ENCODE peak calls at places on chromosomes 6 and 20, in ten cellular contexts. F is uterus, X is HCT116, P is suprapubic skin, R is IMR-90, O is sigmoid colon, N is K562, V is heart left ventricle, Q is vagina, H is Peyer's patch. E is an unnamed sample.

GRCh38 chr20:56630086-56630493 is 984 bp downstream of the TFAP2C start:
- DNase-seq in H (no peak), R (no peak), N (peak), O (peak), F (peak), X (peak), P (peak), Q (no peak), V (no peak), E (no peak)

GRCh38 chr20:63740501-63741353 is 1.2 kb downstream of the SLC2A4RG start:
- DNase-seq in R (peak), Q (no peak), V (peak), O (peak), H (peak), P (peak), F (peak), N (peak), X (peak), E (peak)

GRCh38 chr6:126963077-126963809 is 155.2 kb upstream of the RSPO3 start:
- DNase-seq in P (no peak), H (no peak), F (no peak), O (no peak), N (no peak), V (no peak), Q (no peak), X (no peak), R (no peak), E (no peak)

GRCh38 chr20:63612276-63612931 is 14.5 kb downstream of the GMEB2 start:
- DNase-seq in V (peak), Q (no peak), N (no peak), X (no peak), F (no peak), O (no peak), P (no peak), R (no peak), H (no peak), E (no peak)

GRCh38 chr6:34149831-34150400 is 4.0 kb upstream of the GRM4 start:
- DNase-seq in O (peak), H (peak), Q (no peak), N (no peak), R (no peak), X (no peak), F (no peak), P (no peak), V (peak), E (no peak)

GRCh38 chr6:84428300-84428907 is 201.0 kb upstream of the CEP162 start:
- DNase-seq in O (no peak), H (peak), V (no peak), R (peak), Q (no peak), F (no peak), X (peak), P (peak), N (peak), E (peak)

GRCh38 chr6:168058691-168059551 is 20.1 kb downstream of the FRMD1 start:
- DNase-seq in F (no peak), X (no peak), N (peak), P (no peak), O (no peak), R (no peak), H (no peak), V (no peak), Q (no peak), E (no peak)

GRCh38 chr6:132969188-132969587 is 154.8 kb downstream of the RPS12 start:
- DNase-seq in V (no peak), Q (no peak), O (no peak), F (no peak), X (no peak), P (no peak), H (no peak), R (peak), N (no peak), E (no peak)

GRCh38 chr20:49140411-49140810 is 47.7 kb downstream of the STAU1 start:
- DNase-seq in P (no peak), Q (no peak), H (no peak), F (no peak), V (no peak), O (no peak), N (no peak), R (no peak), X (no peak), E (no peak)

GRCh38 chr6:111664565-111665039 is 58.9 kb upstream of the TRAF3IP2 start:
- DNase-seq in H (no peak), R (no peak), O (no peak), P (no peak), Q (no peak), V (no peak), N (no peak), X (no peak), F (no peak), E (no peak)

GRCh38 chr6:19319005-19319404 is 518.2 kb upstream of the ID4 start:
- DNase-seq in P (no peak), N (no peak), Q (no peak), F (no peak), O (no peak), X (no peak), H (no peak), V (no peak), R (no peak), E (no peak)

GRCh38 chr6:143759666-143760065 is 81.9 kb downstream of the PHACTR2 start:
- DNase-seq in X (no peak), P (no peak), Q (no peak), O (no peak), V (no peak), R (peak), F (no peak), H (no peak), N (no peak), E (no peak)

GRCh38 chr6:43093361-43094289 is 17.5 kb downstream of the PTK7 start:
- DNase-seq in R (peak), H (peak), V (no peak), P (no peak), Q (no peak), O (peak), X (no peak), N (peak), F (peak), E (no peak)

GRCh38 chr6:132764370-132764769 is 6.7 kb upstream of the VNN2 start:
- DNase-seq in O (no peak), N (no peak), Q (no peak), H (no peak), R (peak), V (no peak), P (no peak), X (no peak), F (peak), E (no peak)

GRCh38 chr6:167565884-167566491 is 241.1 kb downstream of the TTLL2 start:
- DNase-seq in V (no peak), N (peak), F (peak), P (no peak), R (no peak), Q (peak), H (peak), X (no peak), O (peak), E (peak)

GRCh38 chr6:125074120-125074519 is 79.5 kb upstream of the TPD52L1 start:
- DNase-seq in N (no peak), V (no peak), Q (no peak), R (no peak), X (no peak), H (no peak), F (no peak), O (no peak), P (no peak), E (no peak)

GRCh38 chr20:6485376-6485775 is 282.1 kb upstream of the BMP2 start:
- DNase-seq in O (no peak), H (no peak), Q (no peak), F (no peak), P (no peak), R (no peak), V (no peak), N (no peak), X (no peak), E (no peak)

GRCh38 chr6:33949111-33949510 is 145.3 kb upstream of the MLN start:
- DNase-seq in N (no peak), O (no peak), H (no peak), F (no peak), V (no peak), X (no peak), R (no peak), P (no peak), Q (no peak), E (no peak)

GRCh38 chr6:32189082-32189741 is 790 bp downstream of the PBX2 start:
- DNase-seq in F (no peak), N (no peak), P (peak), X (no peak), H (no peak), O (no peak), Q (no peak), V (no peak), R (no peak), E (no peak)

GRCh38 chr6:129621252-129621651 is 88.7 kb downstream of the ARHGAP18 start:
- DNase-seq in Q (no peak), O (no peak), F (no peak), R (no peak), X (no peak), V (no peak), P (no peak), N (no peak), H (peak), E (no peak)

GRCh38 chr20:6178537-6178936 is 55.7 kb upstream of the FERMT1 start:
- DNase-seq in V (no peak), X (peak), H (no peak), P (no peak), N (no peak), R (peak), F (no peak), O (no peak), Q (no peak), E (no peak)

GRCh38 chr6:140909156-140909555 is 1223.6 kb upstream of the GJE1 start:
- DNase-seq in F (no peak), P (no peak), O (no peak), Q (no peak), H (no peak), X (no peak), N (no peak), R (peak), V (no peak), E (no peak)

DNA sequence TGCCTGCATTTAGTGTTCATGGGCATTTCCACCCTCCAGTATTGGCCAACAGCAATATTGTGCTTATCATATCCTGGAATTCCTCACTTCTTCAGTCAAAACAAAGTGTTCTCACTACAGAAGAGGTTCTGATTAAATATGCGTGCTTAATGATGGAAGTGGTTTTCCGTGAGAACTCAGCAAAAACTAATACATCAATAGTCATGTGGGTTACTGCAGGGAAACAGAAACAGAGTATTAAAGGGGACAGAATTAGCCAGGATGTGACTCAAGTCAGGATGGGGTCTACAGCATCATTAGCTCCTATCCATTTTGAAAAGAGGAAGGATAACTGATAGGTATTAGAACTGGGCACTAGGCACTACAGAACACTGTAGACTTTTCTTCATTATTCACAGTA is 384.6 kb downstream of the CDKAL1 start:
- DNase-seq in N (no peak), P (no peak), F (no peak), R (no peak), V (no peak), X (no peak), O (no peak), H (no peak), Q (no peak), E (no peak)
- H3K4me3 ChIP-seq in N (no peak), P (no peak), F (no peak), R (no peak), V (no peak), X (no peak), O (no peak), H (no peak), Q (no peak), E (no peak)

GRCh38 chr20:42083280-42083679 is 465.1 kb upstream of the CHD6 start:
- DNase-seq in X (no peak), H (no peak), V (no peak), R (no peak), P (no peak), N (no peak), O (no peak), F (no peak), Q (no peak), E (no peak)

DNA sequence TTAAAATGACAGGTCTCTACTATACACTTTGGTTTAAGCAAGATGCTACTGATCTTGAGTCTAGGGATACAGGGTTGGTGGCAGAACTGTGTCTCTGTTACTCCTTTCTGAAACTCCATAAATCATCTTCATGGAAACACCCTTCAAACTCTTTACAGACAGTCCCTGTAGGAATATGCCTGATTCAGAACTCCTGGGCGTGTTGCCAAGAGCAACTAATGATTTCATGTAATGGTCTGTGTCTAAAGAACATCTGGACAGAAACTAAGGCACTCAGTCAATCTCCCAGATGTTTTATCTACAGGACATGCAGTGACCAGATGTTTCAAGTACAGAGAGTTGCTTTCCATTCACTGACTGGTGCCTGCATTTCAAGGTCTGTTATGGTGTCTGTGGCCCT is 464.4 kb upstream of the CHD6 start:
- DNase-seq in O (no peak), R (peak), N (peak), P (no peak), Q (no peak), V (no peak), X (no peak), F (no peak), H (no peak), E (peak)
- TF ChIP-seq POLR2A in O (no peak), R (no peak), N (no peak), P (no peak), Q (no peak), V (no peak), X (no peak), F (no peak), H (no peak), E (no peak)

GRCh38 chr20:41377275-41377674 is 10.7 kb upstream of the EMILIN3 start:
- DNase-seq in X (no peak), P (no peak), N (no peak), Q (no peak), R (no peak), O (no peak), F (no peak), V (no peak), H (no peak), E (no peak)
- H3K4me3 ChIP-seq in X (no peak), P (no peak), N (no peak), Q (no peak), R (no peak), O (no peak), F (no peak), V (no peak), H (no peak), E (no peak)

GRCh38 chr6:85669735-85670194 is 27.1 kb upstream of the SYNCRIP start:
- DNase-seq in O (no peak), X (no peak), Q (no peak), N (no peak), V (no peak), F (no peak), R (peak), H (no peak), P (no peak), E (no peak)
- TF ChIP-seq POLR2A in O (no peak), X (no peak), Q (no peak), N (no peak), V (no peak), F (no peak), R (no peak), H (no peak), P (no peak), E (no peak)

DNA sequence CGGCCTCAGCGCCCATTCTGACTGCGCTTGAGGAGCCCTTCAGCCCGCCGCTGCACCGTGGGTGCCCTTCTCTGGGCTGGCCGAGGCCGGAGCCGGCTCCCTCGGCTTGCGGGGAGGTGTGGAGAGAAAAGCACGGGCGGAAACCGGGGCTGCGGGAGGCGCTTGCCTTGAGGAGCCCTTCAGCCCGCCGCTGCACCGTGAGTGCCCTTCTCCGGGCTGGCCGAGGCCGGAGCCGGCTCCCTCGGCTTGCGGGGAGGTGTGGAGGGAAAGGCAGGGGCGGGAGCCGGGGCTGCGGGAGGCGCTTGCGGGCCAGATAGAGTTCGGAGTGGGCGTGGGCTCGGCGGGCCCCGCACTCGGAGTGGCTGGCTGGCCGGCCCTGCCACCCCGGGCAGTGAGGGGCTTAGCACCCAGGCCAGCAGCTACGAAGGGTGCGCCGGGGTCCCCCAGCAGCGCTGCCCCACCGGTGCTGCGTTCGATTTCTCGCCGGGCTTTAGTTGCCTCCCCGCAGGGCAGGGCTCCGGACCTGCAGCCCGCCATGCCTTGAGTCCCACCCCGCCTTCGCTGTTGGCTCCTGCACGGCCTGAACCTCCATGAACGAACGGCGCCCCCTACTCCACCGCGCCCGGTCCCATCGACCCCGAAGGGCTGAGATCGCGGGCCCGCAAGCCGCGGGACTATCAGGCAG is 45.7 kb upstream of the MCUR1 start:
- DNase-seq in H (no peak), F (no peak), R (no peak), O (no peak), P (no peak), Q (peak), N (no peak), V (no peak), X (no peak), E (no peak)
- H3K4me3 ChIP-seq in H (peak), F (no peak), R (peak), O (peak), P (peak), Q (peak), N (no peak), V (peak), X (no peak), E (peak)